ENCODE peak calls at places on chromosomes 6 and 20, in four cellular contexts. D is heart left ventricle, G is testis, K is DND-41. Q is an unnamed sample.

GRCh38 chr6:36615018-36615761 is 21.0 kb downstream of the SRSF3 start:
- DNase-seq in D (no peak), G (peak), K (peak), Q (no peak)

GRCh38 chr6:134182528-134182927 is 130.1 kb upstream of the SLC2A12 start:
- DNase-seq in D (no peak), G (no peak), K (no peak), Q (no peak)

GRCh38 chr6:126526547-126526946 is 186.6 kb downstream of the CENPW start:
- DNase-seq in D (no peak), G (no peak), K (no peak), Q (no peak)

GRCh38 chr6:151087861-151088598 is 151.7 kb upstream of the AKAP12 start:
- DNase-seq in D (peak), G (no peak), K (no peak), Q (no peak)

GRCh38 chr6:31578461-31579118 is 3.2 kb downstream of the TNF start:
- DNase-seq in D (no peak), G (no peak), K (no peak), Q (no peak)

GRCh38 chr6:21850682-21851081 is 257.1 kb downstream of the SOX4 start:
- DNase-seq in D (no peak), G (no peak), K (peak), Q (peak)

GRCh38 chr6:150416120-150416519 is 47.3 kb downstream of the IYD start:
- DNase-seq in D (no peak), G (no peak), K (no peak), Q (no peak)

GRCh38 chr20:44961024-44961866 is 1.0 kb upstream of the TOMM34 start:
- DNase-seq in D (no peak), G (no peak), K (no peak), Q (no peak)

GRCh38 chr6:144265390-144265789 is 19.7 kb upstream of the UTRN start:
- DNase-seq in D (no peak), G (no peak), K (no peak), Q (no peak)

GRCh38 chr6:5084787-5085637 is at the start of gene PPP1R3G:
- DNase-seq in D (peak), G (peak), K (no peak), Q (no peak)

GRCh38 chr20:39289316-39289715 is 327.2 kb downstream of the DHX35 start:
- DNase-seq in D (no peak), G (peak), K (no peak), Q (no peak)

GRCh38 chr6:111274593-111275217 is 187.4 kb downstream of the SLC16A10 start:
- DNase-seq in D (no peak), G (no peak), K (no peak), Q (no peak)
- H3K4me3 ChIP-seq in D (no peak), G (no peak), K (no peak), Q (no peak)

GRCh38 chr6:129749749-129750120 is 39.8 kb upstream of the ARHGAP18 start:
- DNase-seq in D (no peak), G (no peak), K (peak), Q (peak)

GRCh38 chr6:129750390-129750789 is 40.4 kb upstream of the ARHGAP18 start:
- DNase-seq in D (no peak), G (no peak), K (no peak), Q (no peak)

GRCh38 chr6:129748212-129748900 is 38.4 kb upstream of the ARHGAP18 start:
- DNase-seq in D (no peak), G (no peak), K (peak), Q (peak)

GRCh38 chr6:129748901-129749748 is 39.1 kb upstream of the ARHGAP18 start:
- DNase-seq in D (no peak), G (no peak), K (no peak), Q (no peak)

GRCh38 chr6:129747588-129748112 is 37.7 kb upstream of the ARHGAP18 start:
- DNase-seq in D (no peak), G (no peak), K (no peak), Q (no peak)
- H3K4me3 ChIP-seq in D (no peak), G (no peak), K (no peak), Q (no peak)

GRCh38 chr6:75376347-75377024 is 91.9 kb upstream of the TMEM30A start:
- DNase-seq in D (no peak), G (no peak), K (no peak), Q (no peak)
- H3K4me3 ChIP-seq in D (no peak), G (no peak), K (no peak), Q (no peak)

GRCh38 chr6:65231616-65232015 is 475.4 kb downstream of the EYS start:
- DNase-seq in D (no peak), G (no peak), K (no peak), Q (no peak)
- H3K4me3 ChIP-seq in D (no peak), G (no peak), K (no peak), Q (no peak)

DNA sequence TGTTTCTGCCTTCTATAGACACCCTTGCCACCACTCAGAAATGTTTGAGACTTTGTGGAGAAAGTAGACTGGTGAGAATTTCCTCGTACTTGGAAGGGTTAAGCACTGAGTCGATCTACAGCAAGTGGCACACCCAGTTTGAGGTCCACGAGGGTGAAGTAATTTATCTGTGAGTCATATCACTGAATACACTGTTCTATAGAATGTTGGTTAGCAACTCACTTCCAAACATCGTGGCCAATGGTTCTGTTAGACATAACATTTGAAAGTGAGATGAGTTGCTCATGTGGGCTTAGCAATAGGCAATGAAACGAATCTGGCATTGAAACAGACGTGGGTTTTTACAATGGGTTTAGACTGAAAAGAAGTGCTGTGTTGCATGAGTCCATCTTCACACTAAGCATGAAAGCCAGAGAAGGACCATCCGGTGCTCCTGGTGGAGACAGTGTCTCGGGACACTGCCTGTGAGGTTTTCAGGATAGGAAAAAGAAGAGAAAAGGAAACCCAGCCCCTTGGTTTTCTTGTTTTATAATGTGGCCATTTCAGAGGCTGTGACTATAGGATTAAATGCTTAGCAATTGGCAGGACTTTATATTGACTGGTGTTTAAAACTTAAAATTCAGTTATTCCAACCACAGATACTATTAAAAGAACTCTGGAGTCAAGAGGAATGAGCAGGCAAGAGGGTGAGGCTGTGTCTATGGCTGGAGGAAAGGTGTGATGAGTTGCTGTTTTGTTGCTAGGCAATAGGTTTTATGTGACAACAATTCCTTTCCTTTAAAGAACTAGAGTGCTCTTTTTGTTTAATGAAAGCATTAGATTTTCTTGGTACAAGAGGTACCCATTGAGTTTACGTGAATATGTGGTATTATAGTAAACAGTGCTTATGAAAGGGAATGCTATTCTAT is 31.0 kb upstream of the EZR start:
- DNase-seq in D (no peak), G (no peak), K (no peak), Q (no peak)
- H3K4me3 ChIP-seq in D (no peak), G (no peak), K (no peak), Q (no peak)

DNA sequence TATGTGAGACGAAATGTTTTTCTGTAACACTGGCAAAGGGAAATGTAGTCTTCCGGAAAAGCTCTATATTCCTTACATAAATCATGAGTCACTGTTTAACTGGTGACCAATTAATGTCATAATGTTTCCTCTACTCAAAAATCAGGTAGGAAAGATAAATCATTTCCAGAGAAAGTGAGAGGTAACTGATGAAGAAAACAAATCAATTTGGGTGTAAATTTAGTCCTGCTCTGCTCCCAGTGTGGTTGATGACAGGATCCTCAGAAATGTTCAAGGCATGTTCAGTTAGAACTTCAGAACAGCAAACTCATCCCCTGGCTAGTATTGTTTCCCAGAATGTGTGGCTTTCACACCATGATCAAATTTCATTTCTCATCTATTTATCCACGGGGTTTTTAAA is 38.8 kb upstream of the SPACA1 start:
- DNase-seq in D (no peak), G (no peak), K (no peak), Q (no peak)
- H3K4me3 ChIP-seq in D (no peak), G (no peak), K (no peak), Q (no peak)

GRCh38 chr6:43275782-43276179 is 22.3 kb upstream of the SLC22A7 start:
- DNase-seq in D (no peak), G (no peak), K (no peak), Q (no peak)

GRCh38 chr6:43273707-43274106 is 24.4 kb upstream of the SLC22A7 start:
- DNase-seq in D (no peak), G (no peak), K (no peak), Q (no peak)

GRCh38 chr6:43276180-43277082 is 21.6 kb upstream of the SLC22A7 start:
- DNase-seq in D (no peak), G (no peak), K (no peak), Q (no peak)

GRCh38 chr6:43274916-43275597 is 23.0 kb upstream of the SLC22A7 start:
- DNase-seq in D (no peak), G (no peak), K (no peak), Q (no peak)

GRCh38 chr6:43274127-43274915 is 23.7 kb upstream of the SLC22A7 start:
- DNase-seq in D (no peak), G (no peak), K (no peak), Q (no peak)
- H3K4me3 ChIP-seq in D (no peak), G (no peak), K (no peak), Q (no peak)

DNA sequence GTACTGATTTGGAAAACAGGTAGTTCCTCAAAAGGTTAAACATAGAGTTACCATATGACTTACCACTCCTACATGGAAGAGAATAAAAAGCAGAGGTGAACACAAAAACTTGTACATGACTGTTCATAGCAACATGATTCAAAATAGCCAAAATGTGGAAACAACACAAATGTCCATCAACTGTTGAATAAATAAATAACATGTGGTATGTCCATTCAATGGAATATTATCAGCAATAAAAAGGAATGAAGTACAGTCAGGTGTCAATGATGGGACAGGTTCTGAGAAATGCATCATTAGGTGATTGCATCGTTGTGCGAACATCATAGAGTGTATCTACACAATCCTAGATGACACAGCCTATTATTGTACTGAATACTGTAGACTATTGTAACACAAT is 35.3 kb downstream of the NOL4L start:
- DNase-seq in D (no peak), G (no peak), K (no peak), Q (no peak)
- H3K4me3 ChIP-seq in D (no peak), G (no peak), K (no peak), Q (no peak)

Q was measured in Jurkat, Clone E6-1.